ENCODE peak calls at places on chromosome 12, in ten cellular contexts. F, I, Q, S, A, Y, G, C, Z and W are unnamed samples.

GRCh38 chr12:57864811-57865751 is 18.6 kb upstream of the CTDSP2 start:
- DNase-seq in F (peak; percentile 70), I (peak; percentile 49), Q (peak; percentile 72), S (peak; percentile 68), A (peak; percentile 53), Y (peak; percentile 80), G (peak; percentile 51), C (peak; percentile 81), Z (peak; percentile 66), W (no peak)

GRCh38 chr12:22248079-22248478 is 86.4 kb downstream of the ST8SIA1 start:
- DNase-seq in F (no peak), I (no peak), Q (no peak), S (no peak), A (no peak), Y (no peak), G (no peak), C (peak; percentile 41), Z (no peak), W (no peak)

GRCh38 chr12:9115731-9116689 is at the start of gene A2M:
- DNase-seq in F (no peak), I (no peak), Q (no peak), S (no peak), A (no peak), Y (peak; percentile 45), G (no peak), C (peak; percentile 71), Z (no peak), W (no peak)

GRCh38 chr12:128069359-128069997 is 197.5 kb upstream of the TMEM132C start:
- DNase-seq in F (no peak), I (no peak), Q (peak; percentile 19), S (peak; percentile 4), A (peak; percentile 19), Y (peak; percentile 60), G (no peak), C (peak; percentile 15), Z (no peak), W (no peak)

GRCh38 chr12:92973614-92974013 is 44.5 kb upstream of the EEA1 start:
- DNase-seq in F (no peak), I (peak; percentile 61), Q (no peak), S (no peak), A (no peak), Y (peak; percentile 96), G (no peak), C (peak; percentile 94), Z (peak; percentile 50), W (no peak)

GRCh38 chr12:127888948-127889347 is 378.0 kb upstream of the TMEM132C start:
- DNase-seq in F (no peak), I (no peak), Q (no peak), S (no peak), A (no peak), Y (no peak), G (no peak), C (no peak), Z (no peak), W (no peak)

GRCh38 chr12:22729898-22730443 is 105.0 kb downstream of the ETNK1 start:
- DNase-seq in F (no peak), I (peak; percentile 30), Q (no peak), S (no peak), A (no peak), Y (peak; percentile 58), G (no peak), C (peak; percentile 84), Z (no peak), W (no peak)

GRCh38 chr12:68236421-68237059 is 10.9 kb upstream of the IL26 start:
- DNase-seq in F (peak; percentile 45), I (no peak), Q (no peak), S (no peak), A (no peak), Y (peak; percentile 30), G (peak; percentile 37), C (no peak), Z (no peak), W (no peak)

GRCh38 chr12:27305673-27306504 is 26.7 kb upstream of the BMAL2 start:
- DNase-seq in F (no peak), I (peak; percentile 19), Q (no peak), S (no peak), A (no peak), Y (peak; percentile 76), G (no peak), C (peak; percentile 78), Z (no peak), W (no peak)

GRCh38 chr12:78406776-78407335 is 457.7 kb upstream of the SYT1 start:
- DNase-seq in F (no peak), I (no peak), Q (no peak), S (no peak), A (no peak), Y (peak; percentile 72), G (no peak), C (peak; percentile 44), Z (no peak), W (no peak)

GRCh38 chr12:1533205-1533601 is 61.2 kb downstream of the FBXL14 start:
- DNase-seq in F (no peak), I (no peak), Q (no peak), S (no peak), A (no peak), Y (no peak), G (peak; percentile 22), C (no peak), Z (no peak), W (no peak)

GRCh38 chr12:109719123-109720022 is 5.7 kb downstream of the FAM222A start:
- DNase-seq in F (no peak), I (no peak), Q (no peak), S (peak; percentile 43), A (no peak), Y (peak; percentile 22), G (no peak), C (no peak), Z (peak; percentile 53), W (no peak)

GRCh38 chr12:48074266-48074665 is 31.6 kb downstream of the SENP1 start:
- DNase-seq in F (no peak), I (no peak), Q (no peak), S (no peak), A (no peak), Y (no peak), G (no peak), C (no peak), Z (no peak), W (no peak)

GRCh38 chr12:80598004-80598606 is 109.3 kb upstream of the MYF6 start:
- DNase-seq in F (no peak), I (peak; percentile 29), Q (no peak), S (peak; percentile 20), A (no peak), Y (peak; percentile 83), G (no peak), C (peak; percentile 83), Z (no peak), W (no peak)
- TF ChIP-seq CTCF in F (no peak), I (peak; percentile 41), Q (peak; percentile 32), S (peak; percentile 29), A (peak; percentile 52), Y (peak; percentile 54), G (no peak), C (peak; percentile 29), Z (peak; percentile 48), W (no peak)

GRCh38 chr12:108120863-108121165 is 8.3 kb upstream of the WSCD2 start:
- DNase-seq in F (no peak), I (no peak), Q (no peak), S (no peak), A (no peak), Y (no peak), G (no peak), C (no peak), Z (no peak), W (no peak)
- TF ChIP-seq CTCF in F (no peak), I (no peak), Q (no peak), S (no peak), A (no peak), Y (no peak), G (no peak), C (no peak), Z (no peak), W (no peak)

DNA sequence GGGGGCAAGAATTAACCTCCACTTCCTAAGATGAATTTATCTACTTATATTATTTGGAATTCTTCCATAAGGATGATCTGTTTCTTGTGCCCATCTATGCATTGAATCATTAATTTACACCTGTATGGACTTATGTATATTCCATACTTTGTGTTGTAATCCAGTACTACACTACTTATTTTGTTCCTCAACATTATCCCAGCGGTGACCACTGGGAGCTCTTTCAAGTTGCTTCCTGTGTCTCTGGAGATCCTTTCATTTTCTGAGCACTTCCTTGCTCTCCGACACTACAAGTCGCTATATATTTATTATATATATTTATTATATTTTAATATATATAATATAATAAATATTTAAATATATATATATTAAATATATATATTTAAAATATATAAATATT is 54.9 kb upstream of the SCN8A start:
- DNase-seq in F (no peak), I (no peak), Q (no peak), S (no peak), A (no peak), Y (peak; percentile 33), G (no peak), C (peak; percentile 16), Z (no peak), W (no peak)
- TF ChIP-seq CTCF in F (no peak), I (peak; percentile 7), Q (no peak), S (peak; percentile 26), A (peak; percentile 35), Y (peak; percentile 35), G (no peak), C (no peak), Z (no peak), W (no peak)

DNA sequence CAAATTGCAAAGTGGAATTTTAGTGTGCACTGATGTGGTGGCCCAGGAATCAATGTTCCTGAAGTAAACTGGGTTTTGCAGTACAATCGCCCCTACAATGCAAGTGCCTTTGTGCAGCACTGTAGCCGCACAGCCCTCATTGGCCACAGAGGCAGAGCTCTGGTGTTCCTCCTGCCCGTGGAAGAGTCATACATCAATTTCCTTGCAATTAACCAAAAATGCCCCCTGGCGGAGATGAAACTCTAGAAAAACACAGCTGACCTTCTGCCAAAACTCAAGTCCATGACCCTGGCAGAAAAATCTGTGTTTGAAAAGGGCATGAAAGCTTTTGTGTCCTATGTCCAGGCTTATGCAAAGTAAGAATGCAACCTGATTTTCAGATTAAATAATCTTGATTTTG is 117.9 kb upstream of the PRB2 start:
- DNase-seq in F (no peak), I (no peak), Q (no peak), S (peak; percentile 19), A (no peak), Y (peak; percentile 38), G (no peak), C (no peak), Z (peak; percentile 53), W (no peak)
- TF ChIP-seq CTCF in F (no peak), I (no peak), Q (no peak), S (no peak), A (no peak), Y (peak; percentile 38), G (no peak), C (peak; percentile 10), Z (peak; percentile 56), W (no peak)

GRCh38 chr12:106764738-106765137 is 9.7 kb upstream of the RIC8B start:
- DNase-seq in F (peak; percentile 83), I (no peak), Q (no peak), S (no peak), A (no peak), Y (peak; percentile 59), G (no peak), C (peak; percentile 56), Z (no peak), W (no peak)
- TF ChIP-seq CTCF in F (peak; percentile 55), I (no peak), Q (no peak), S (no peak), A (no peak), Y (peak; percentile 41), G (no peak), C (no peak), Z (no peak), W (no peak)

DNA sequence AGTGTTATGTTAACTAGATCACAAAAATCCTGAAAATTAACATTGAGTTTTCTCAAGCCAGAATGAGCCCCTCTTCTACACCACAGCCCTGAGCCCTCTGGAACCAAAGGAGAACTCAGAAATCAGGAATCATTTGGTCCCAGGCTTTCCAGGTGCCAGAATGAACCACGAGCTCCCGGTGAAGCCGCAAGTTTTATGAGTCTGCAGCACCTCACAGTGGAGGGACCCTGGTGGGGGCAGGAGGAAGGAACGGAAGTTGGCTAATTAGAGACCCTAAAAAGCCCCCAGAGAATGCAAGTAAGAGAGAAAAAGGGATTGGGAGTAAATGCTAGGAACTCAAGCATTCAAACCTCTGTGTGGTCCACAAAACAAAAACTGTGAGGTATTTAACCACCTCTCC is 52.9 kb upstream of the BCL2L14 start:
- DNase-seq in F (no peak), I (no peak), Q (no peak), S (peak; percentile 18), A (no peak), Y (peak; percentile 32), G (no peak), C (no peak), Z (peak; percentile 23), W (no peak)
- TF ChIP-seq CTCF in F (no peak), I (no peak), Q (no peak), S (no peak), A (peak; percentile 62), Y (peak; percentile 62), G (no peak), C (no peak), Z (no peak), W (no peak)